ENCODE peak calls at places on chromosomes 1 and 21, in seven cellular contexts. C is stomach, S is fibroblast of pulmonary artery, Q is foreskin fibroblast, E is left ventricle myocardium inferior, P is cardiac fibroblast, U is AG09319. T is an unnamed sample.

GRCh38 chr1:167629681-167630567 is at the start of gene RCSD1:
- DNase-seq in C (peak), S (peak), Q (no peak), E (peak), P (no peak), U (no peak), T (peak)

GRCh38 chr1:168835791-168836190 is 106.8 kb upstream of the DPT start:
- DNase-seq in C (no peak), S (no peak), Q (no peak), E (no peak), P (no peak), U (no peak), T (no peak)

GRCh38 chr21:35212393-35213127 is 163.5 kb upstream of the RUNX1 start:
- DNase-seq in C (no peak), S (peak), Q (peak), E (no peak), P (peak), U (no peak), T (no peak)

GRCh38 chr1:150810958-150811676 is 3.1 kb upstream of the CTSK start:
- DNase-seq in C (peak), S (no peak), Q (no peak), E (no peak), P (no peak), U (no peak), T (no peak)

GRCh38 chr1:206816390-206817287 is 44.3 kb upstream of the IL10 start:
- DNase-seq in C (no peak), S (peak), Q (no peak), E (no peak), P (peak), U (no peak), T (no peak)

GRCh38 chr21:33026878-33027400 is 1.2 kb downstream of the OLIG2 start:
- DNase-seq in C (no peak), S (no peak), Q (no peak), E (no peak), P (peak), U (no peak), T (no peak)

GRCh38 chr1:167532964-167533824 is 14.9 kb upstream of the CD247 start:
- DNase-seq in C (no peak), S (no peak), Q (no peak), E (no peak), P (no peak), U (no peak), T (no peak)

GRCh38 chr1:221759436-221759835 is 17.5 kb upstream of the DUSP10 start:
- DNase-seq in C (no peak), S (peak), Q (peak), E (no peak), P (peak), U (no peak), T (no peak)

GRCh38 chr1:20373764-20374163 is 83.1 kb downstream of the VWA5B1 start:
- DNase-seq in C (no peak), S (no peak), Q (no peak), E (no peak), P (no peak), U (no peak), T (no peak)

GRCh38 chr1:12001249-12001917 is 17.9 kb upstream of the MIIP start:
- DNase-seq in C (no peak), S (peak), Q (no peak), E (no peak), P (peak), U (peak), T (no peak)

GRCh38 chr1:92961131-92961895 is at the start of gene DIPK1A:
- DNase-seq in C (peak), S (peak), Q (peak), E (peak), P (peak), U (peak), T (peak)

GRCh38 chr1:3664700-3665375 is 12.5 kb downstream of the TP73 start:
- DNase-seq in C (no peak), S (no peak), Q (no peak), E (peak), P (no peak), U (no peak), T (no peak)

GRCh38 chr1:244636488-244637259 is 16.3 kb upstream of the DESI2 start:
- DNase-seq in C (no peak), S (no peak), Q (no peak), E (no peak), P (no peak), U (no peak), T (no peak)

GRCh38 chr1:205199090-205199930 is 12.2 kb downstream of the DSTYK start:
- DNase-seq in C (no peak), S (no peak), Q (peak), E (no peak), P (peak), U (no peak), T (no peak)

GRCh38 chr1:44227211-44227610 is 13.9 kb downstream of the DMAP1 start:
- DNase-seq in C (no peak), S (no peak), Q (no peak), E (no peak), P (peak), U (no peak), T (no peak)

GRCh38 chr1:241990040-241990439 is 8.9 kb downstream of the MAP1LC3C start:
- DNase-seq in C (peak), S (peak), Q (peak), E (peak), P (peak), U (peak), T (no peak)

GRCh38 chr1:228164561-228165371 is 838 bp upstream of the IBA57 start:
- DNase-seq in C (no peak), S (no peak), Q (no peak), E (no peak), P (no peak), U (no peak), T (no peak)

GRCh38 chr1:208880433-208881100 is 636.4 kb upstream of the PLXNA2 start:
- DNase-seq in C (no peak), S (no peak), Q (no peak), E (no peak), P (no peak), U (no peak), T (no peak)

GRCh38 chr21:17613242-17613676 is 558 bp upstream of the BTG3 start:
- DNase-seq in C (peak), S (peak), Q (no peak), E (no peak), P (peak), U (no peak), T (no peak)

GRCh38 chr1:95035536-95035935 is 37.2 kb downstream of the ALG14 start:
- DNase-seq in C (no peak), S (peak), Q (peak), E (no peak), P (peak), U (peak), T (no peak)

GRCh38 chr1:53561488-53562115 is 102.4 kb downstream of the DMRTB1 start:
- DNase-seq in C (no peak), S (no peak), Q (no peak), E (no peak), P (no peak), U (no peak), T (no peak)

GRCh38 chr1:93804412-93804811 is 74.6 kb downstream of the DNTTIP2 start:
- DNase-seq in C (no peak), S (peak), Q (peak), E (no peak), P (peak), U (peak), T (no peak)

GRCh38 chr1:55635856-55636255 is 420.7 kb upstream of the USP24 start:
- DNase-seq in C (no peak), S (peak), Q (peak), E (no peak), P (peak), U (no peak), T (no peak)

GRCh38 chr1:170145691-170146676 is at the start of gene NTMT2:
- DNase-seq in C (no peak), S (peak), Q (no peak), E (peak), P (peak), U (no peak), T (no peak)

GRCh38 chr1:231723146-231723545 is 96.6 kb downstream of the DISC1 start:
- DNase-seq in C (no peak), S (no peak), Q (no peak), E (no peak), P (no peak), U (no peak), T (no peak)

GRCh38 chr1:203207751-203208150 is 21.2 kb upstream of the CHI3L1 start:
- DNase-seq in C (no peak), S (no peak), Q (no peak), E (no peak), P (no peak), U (no peak), T (no peak)

GRCh38 chr1:93528416-93528815 is 80.5 kb downstream of the FNBP1L start:
- DNase-seq in C (no peak), S (no peak), Q (no peak), E (no peak), P (no peak), U (no peak), T (no peak)

GRCh38 chr1:205612104-205612503 is 19.7 kb downstream of the ELK4 start:
- DNase-seq in C (no peak), S (no peak), Q (no peak), E (no peak), P (no peak), U (no peak), T (no peak)

GRCh38 chr1:23385119-23385621 is 15.5 kb upstream of the ZNF436 start:
- DNase-seq in C (no peak), S (peak), Q (no peak), E (no peak), P (no peak), U (no peak), T (no peak)

GRCh38 chr1:16015960-16016901 is 1.6 kb downstream of the HSPB7 start:
- DNase-seq in C (no peak), S (no peak), Q (no peak), E (peak), P (no peak), U (no peak), T (no peak)

GRCh38 chr1:236868625-236869467 is 73.8 kb downstream of the MTR start:
- DNase-seq in C (peak), S (peak), Q (peak), E (no peak), P (peak), U (no peak), T (no peak)

GRCh38 chr1:6646499-6647148 is 22.0 kb downstream of the THAP3 start:
- DNase-seq in C (peak), S (peak), Q (peak), E (no peak), P (peak), U (peak), T (no peak)

GRCh38 chr1:31632649-31633048 is 12.0 kb downstream of the PEF1 start:
- DNase-seq in C (no peak), S (no peak), Q (no peak), E (no peak), P (no peak), U (no peak), T (no peak)

GRCh38 chr1:11134352-11135266 is 34.9 kb upstream of the EXOSC10 start:
- DNase-seq in C (no peak), S (peak), Q (peak), E (no peak), P (peak), U (no peak), T (no peak)

GRCh38 chr1:66332524-66332853 is 201.5 kb upstream of the SGIP1 start:
- DNase-seq in C (no peak), S (no peak), Q (no peak), E (no peak), P (no peak), U (no peak), T (no peak)
- TF ChIP-seq CTCF in C (no peak), S (no peak), Q (no peak), E (no peak), P (no peak), U (no peak), T (no peak)

GRCh38 chr1:109838838-109839240 is 71.8 kb upstream of the CSF1 start:
- DNase-seq in C (no peak), S (peak), Q (peak), E (no peak), P (peak), U (no peak), T (no peak)
- TF ChIP-seq CTCF in C (no peak), S (no peak), Q (no peak), E (no peak), P (peak), U (no peak), T (no peak)

GRCh38 chr1:225437710-225438437 is 10.0 kb upstream of the LBR start:
- DNase-seq in C (no peak), S (peak), Q (no peak), E (no peak), P (peak), U (no peak), T (no peak)
- TF ChIP-seq CTCF in C (no peak), S (peak), Q (peak), E (peak), P (peak), U (peak), T (no peak)

GRCh38 chr1:160777486-160778089 is 18.4 kb upstream of the LY9 start:
- DNase-seq in C (peak), S (peak), Q (no peak), E (no peak), P (peak), U (no peak), T (no peak)
- TF ChIP-seq CTCF in C (peak), S (peak), Q (no peak), E (peak), P (no peak), U (no peak), T (no peak)